ENCODE peak calls at places on chromosomes 11 and 22, in eight cellular contexts. P is SK-N-SH, G is esophagus squamous epithelium, I is ovary, C is A549, R is brain microvascular endothelial cell, Y is H1, X is IMR-90. A is an unnamed sample.

GRCh38 chr11:102287963-102288744 is 29.1 kb upstream of the BIRC3 start:
- DNase-seq in C (peak; percentile 66), P (peak; percentile 80), Y (no peak), G (no peak), R (peak; percentile 77), I (peak; percentile 38), X (peak; percentile 82), A (no peak)

GRCh38 chr11:33701831-33702230 is 1.2 kb upstream of the C11orf91 start:
- DNase-seq in X (peak; percentile 92), R (peak; percentile 87), I (no peak), P (no peak), Y (no peak), C (no peak), G (no peak), A (no peak)

GRCh38 chr22:41076857-41077256 is 15.5 kb upstream of the EP300 start:
- DNase-seq in C (no peak), G (no peak), I (no peak), X (no peak), Y (no peak), P (no peak), R (no peak), A (no peak)

GRCh38 chr11:93500759-93501158 is 42.4 kb downstream of the SMCO4 start:
- DNase-seq in C (no peak), P (no peak), X (no peak), I (no peak), Y (no peak), R (no peak), G (no peak), A (no peak)

GRCh38 chr11:119964136-119965025 is 173.5 kb downstream of the TRIM29 start:
- DNase-seq in G (no peak), C (no peak), P (no peak), R (no peak), Y (peak; percentile 50), I (no peak), X (no peak), A (no peak)

GRCh38 chr11:795638-796564 is 2.2 kb downstream of the SLC25A22 start:
- DNase-seq in P (peak; percentile 84), X (peak; percentile 89), G (peak; percentile 55), R (peak; percentile 75), C (no peak), Y (no peak), I (peak; percentile 80), A (peak; percentile 89)

GRCh38 chr11:35087648-35088047 is 51.3 kb upstream of the CD44 start:
- DNase-seq in R (no peak), G (no peak), I (no peak), P (no peak), Y (no peak), C (no peak), X (peak; percentile 53), A (no peak)

GRCh38 chr11:94728541-94728940 is 39.6 kb upstream of the AMOTL1 start:
- DNase-seq in I (no peak), Y (no peak), R (no peak), G (no peak), P (no peak), C (no peak), X (no peak), A (no peak)

GRCh38 chr22:21734540-21735197 is 925 bp downstream of the YPEL1 start:
- DNase-seq in R (no peak), I (no peak), Y (no peak), G (no peak), X (no peak), P (no peak), C (no peak), A (no peak)

GRCh38 chr11:130806746-130807145 is 109.5 kb downstream of the SNX19 start:
- DNase-seq in R (no peak), Y (no peak), P (no peak), I (no peak), X (no peak), G (no peak), C (no peak), A (no peak)

GRCh38 chr11:117986981-117987495 is 844 bp downstream of the IL10RA start:
- DNase-seq in G (no peak), C (no peak), P (no peak), R (no peak), Y (no peak), I (no peak), X (no peak), A (no peak)

GRCh38 chr11:69918938-69919650 is 99.9 kb upstream of the FGF3 start:
- DNase-seq in Y (peak; percentile 38), X (peak; percentile 57), R (peak; percentile 47), C (peak; percentile 65), G (no peak), I (peak; percentile 78), P (peak; percentile 89), A (peak; percentile 87)

GRCh38 chr11:72752088-72752914 is at the start of gene ARAP1:
- DNase-seq in Y (no peak), X (peak; percentile 59), I (peak; percentile 69), P (peak; percentile 97), G (peak; percentile 34), C (peak; percentile 91), R (peak; percentile 56), A (peak; percentile 64)

GRCh38 chr11:72751293-72752087 is 718 bp downstream of the ARAP1 start:
- DNase-seq in I (no peak), X (no peak), Y (no peak), C (no peak), R (no peak), P (peak; percentile 66), G (no peak), A (no peak)

GRCh38 chr11:72754149-72754543 is 1.9 kb upstream of the ARAP1 start:
- DNase-seq in Y (no peak), P (no peak), R (no peak), G (no peak), C (no peak), X (no peak), I (no peak), A (no peak)

GRCh38 chr11:72754544-72755155 is 2.4 kb upstream of the ARAP1 start:
- DNase-seq in G (no peak), I (no peak), Y (no peak), C (no peak), R (no peak), P (no peak), X (no peak), A (no peak)

DNA sequence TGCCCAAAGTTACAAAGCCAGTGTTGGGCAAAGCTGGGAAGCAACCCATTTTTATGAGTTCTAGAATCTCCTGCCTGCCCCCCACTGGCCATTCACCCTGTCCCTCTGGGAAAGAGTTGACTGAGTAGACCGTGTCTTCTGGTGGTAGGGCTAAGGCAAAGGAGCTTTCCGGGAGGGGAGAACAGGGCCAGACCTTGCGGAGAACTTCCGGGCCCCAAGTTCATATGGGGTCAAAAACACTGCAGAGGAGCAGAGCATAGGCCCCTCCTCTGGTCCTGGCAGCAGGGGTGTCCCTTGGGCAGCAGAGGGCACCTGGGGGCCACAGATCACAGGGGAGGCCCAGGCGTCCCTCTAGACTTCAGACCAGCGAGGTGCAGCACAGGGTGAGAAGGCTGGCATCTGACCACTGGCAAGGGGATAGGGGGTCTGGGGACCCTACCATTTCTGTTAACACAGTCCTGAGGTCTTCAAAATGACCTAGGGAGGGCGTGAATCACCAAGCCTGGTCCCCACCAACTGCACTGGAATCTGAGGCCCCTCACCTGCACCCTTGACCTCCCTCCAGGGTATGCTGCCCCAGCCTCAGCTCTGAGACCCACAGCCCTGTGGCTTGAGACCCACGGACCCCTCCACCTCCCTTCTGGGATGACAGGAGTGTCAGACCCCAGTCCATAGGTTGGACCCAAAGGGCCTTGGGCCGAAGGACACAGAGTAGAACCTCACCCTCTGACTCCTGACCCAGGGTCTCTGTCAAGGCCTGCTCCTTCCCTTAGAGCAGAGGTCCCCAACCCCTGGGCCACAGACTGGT is 1.3 kb upstream of the ARAP1 start:
- DNase-seq in G (no peak), I (no peak), Y (no peak), R (no peak), C (no peak), X (no peak), P (no peak), A (no peak)
- TF ChIP-seq CTCF in G (no peak), I (no peak), Y (no peak), R (peak; percentile 48), C (peak; percentile 5), X (peak; percentile 6), P (no peak), A (no peak)

DNA sequence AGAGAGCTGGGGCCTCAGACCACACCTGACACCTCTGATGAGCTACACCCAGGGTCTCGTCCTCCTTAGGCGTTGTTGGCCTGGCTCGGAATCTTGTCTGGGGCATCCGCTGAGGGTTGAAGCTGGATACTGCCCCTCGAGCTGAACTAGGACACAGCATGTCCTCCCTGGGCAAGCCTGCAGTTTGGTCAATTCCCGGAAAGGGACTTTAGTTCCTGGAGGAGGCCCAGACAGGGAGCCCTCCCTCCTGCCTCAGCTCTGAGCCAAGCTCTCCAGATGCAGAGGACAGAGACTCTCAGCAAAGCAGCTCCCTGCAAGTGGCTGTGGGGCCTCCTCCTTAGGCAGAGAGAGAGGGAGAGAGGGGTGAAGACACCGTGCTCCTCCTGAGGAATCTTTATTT is 4.9 kb downstream of the APOL3 start:
- DNase-seq in G (no peak), X (no peak), Y (no peak), P (no peak), R (no peak), C (no peak), I (peak; percentile 68), A (peak; percentile 85)
- H3K4me3 ChIP-seq in G (peak overlapping the region; percentile 67), X (no peak overlapping the region), Y (no peak overlapping the region), P (no peak overlapping the region), R (no peak overlapping the region), C (no peak overlapping the region), I (peak overlapping the region; percentile 35), A (peak overlapping the region; percentile 39)

DNA sequence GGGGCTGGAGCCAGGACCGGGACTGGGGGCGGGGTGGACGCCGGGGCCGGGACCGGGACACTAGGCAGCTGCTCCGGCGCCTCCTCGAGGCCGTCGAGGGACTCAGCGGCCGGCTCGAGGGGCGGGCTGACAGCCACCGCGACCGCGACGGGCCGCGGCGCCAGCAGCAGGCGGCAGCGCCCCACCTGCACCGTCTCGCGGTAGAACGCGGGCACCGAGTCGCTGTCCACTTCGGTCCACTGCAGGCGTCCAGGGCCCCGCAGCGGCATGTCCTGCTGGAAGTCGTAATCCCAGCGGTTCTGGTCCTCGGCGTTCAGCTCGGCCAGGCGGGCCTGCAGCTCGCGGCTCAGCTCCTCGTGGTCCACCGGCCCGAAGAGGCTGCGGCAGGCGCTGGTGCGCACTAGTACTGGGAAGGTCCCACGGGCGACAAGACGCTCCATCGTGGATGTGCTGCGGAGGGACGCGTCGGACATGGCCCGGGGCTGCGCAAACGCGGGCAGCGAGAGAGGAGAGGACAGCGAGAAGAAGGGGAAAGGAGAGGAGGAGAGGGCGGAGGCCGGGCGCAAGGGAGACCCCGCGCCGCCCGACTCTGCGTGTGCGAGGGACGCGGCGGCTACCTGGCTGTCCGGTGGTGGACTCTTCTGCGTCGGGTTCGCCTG is 429 bp downstream of the CDKN1C start:
- DNase-seq in C (no peak), X (peak; percentile 36), R (no peak), P (peak; percentile 87), I (peak; percentile 53), Y (no peak), G (no peak), A (no peak)
- TF ChIP-seq CTCF in C (peak; percentile 28), X (peak; percentile 50), R (peak; percentile 13), P (peak; percentile 9), I (no peak), Y (peak; percentile 49), G (peak; percentile 29), A (peak; percentile 22)

GRCh38 chr22:38314140-38314991 is 2.9 kb downstream of the CSNK1E start:
- DNase-seq in R (no peak), Y (no peak), X (peak; percentile 75), G (no peak), P (no peak), I (no peak), C (no peak), A (peak; percentile 69)
- H3K4me3 ChIP-seq in R (peak overlapping the region; percentile 86), Y (peak overlapping the region; percentile 23), X (peak overlapping the region; percentile 92), G (peak overlapping the region; percentile 96), P (peak overlapping the region; percentile 64), I (peak overlapping the region; percentile 59), C (peak overlapping the region; percentile 76), A (peak overlapping the region; percentile 91)

A was measured in tibial artery.